ENCODE peak calls at places on chromosomes 13 and 19, in four cellular contexts. One of them, this sample, is unnamed.

GRCh38 chr13:111399776-111400505 is 79.5 kb downstream of the TEX29 start:
- DNase-seq in NCI-H510A: no peak
- DNase-seq in NCI-H187: no peak
- DNase-seq in HuH-7: no peak
- DNase-seq in this sample: no peak

GRCh38 chr13:26051231-26052135 is at the start of gene SHISA2:
- DNase-seq in NCI-H510A: peak
- DNase-seq in NCI-H187: no peak
- DNase-seq in HuH-7: peak
- DNase-seq in this sample: no peak

GRCh38 chr13:109871018-109871370 is 84.6 kb upstream of the IRS2 start:
- DNase-seq in NCI-H510A: no peak
- DNase-seq in NCI-H187: no peak
- DNase-seq in HuH-7: no peak
- DNase-seq in this sample: no peak

GRCh38 chr19:28633223-28634030 is 579.5 kb downstream of the UQCRFS1 start:
- DNase-seq in NCI-H510A: no peak
- DNase-seq in NCI-H187: no peak
- DNase-seq in HuH-7: peak
- DNase-seq in this sample: peak

GRCh38 chr13:80814541-80814940 is 473.6 kb upstream of the SPRY2 start:
- DNase-seq in NCI-H510A: no peak
- DNase-seq in NCI-H187: no peak
- DNase-seq in HuH-7: no peak
- DNase-seq in this sample: no peak

GRCh38 chr19:43310221-43310620 is 40.9 kb upstream of the PSG9 start:
- DNase-seq in NCI-H510A: no peak
- DNase-seq in NCI-H187: no peak
- DNase-seq in HuH-7: no peak
- DNase-seq in this sample: no peak

GRCh38 chr13:73228546-73228945 is 169.7 kb downstream of the KLF5 start:
- DNase-seq in NCI-H510A: no peak
- DNase-seq in NCI-H187: no peak
- DNase-seq in HuH-7: peak
- DNase-seq in this sample: no peak

GRCh38 chr19:47447470-47448359 is 24.0 kb downstream of the SLC8A2 start:
- DNase-seq in NCI-H510A: no peak
- DNase-seq in NCI-H187: peak
- DNase-seq in HuH-7: no peak
- DNase-seq in this sample: no peak

GRCh38 chr19:23273594-23274412 is 23.6 kb upstream of the ZNF724 start:
- DNase-seq in NCI-H510A: peak
- DNase-seq in NCI-H187: peak
- DNase-seq in HuH-7: peak
- DNase-seq in this sample: peak

GRCh38 chr19:39937094-39937493 is 2.7 kb upstream of the FCGBP start:
- DNase-seq in NCI-H510A: no peak
- DNase-seq in NCI-H187: no peak
- DNase-seq in HuH-7: no peak
- DNase-seq in this sample: no peak

GRCh38 chr13:79780240-79780639 is 299.3 kb downstream of the NDFIP2 start:
- DNase-seq in NCI-H510A: no peak
- DNase-seq in NCI-H187: no peak
- DNase-seq in HuH-7: no peak
- DNase-seq in this sample: no peak

GRCh38 chr19:35513975-35514809 is 743 bp upstream of the DMKN start:
- DNase-seq in NCI-H510A: no peak
- DNase-seq in NCI-H187: no peak
- DNase-seq in HuH-7: peak
- DNase-seq in this sample: no peak

GRCh38 chr13:33633701-33634525 is 184.0 kb upstream of the RFC3 start:
- DNase-seq in NCI-H510A: no peak
- DNase-seq in NCI-H187: no peak
- DNase-seq in HuH-7: no peak
- DNase-seq in this sample: no peak

GRCh38 chr19:49637865-49638350 is 2.0 kb downstream of the RRAS start:
- DNase-seq in NCI-H510A: no peak
- DNase-seq in NCI-H187: no peak
- DNase-seq in HuH-7: peak
- DNase-seq in this sample: no peak

GRCh38 chr13:73465629-73465974 is 406.8 kb downstream of the KLF5 start:
- DNase-seq in NCI-H510A: no peak
- DNase-seq in NCI-H187: no peak
- DNase-seq in HuH-7: no peak
- DNase-seq in this sample: no peak

GRCh38 chr13:19791953-19792537 is 9.3 kb upstream of the PSPC1 start:
- DNase-seq in NCI-H510A: no peak
- DNase-seq in NCI-H187: no peak
- DNase-seq in HuH-7: no peak
- DNase-seq in this sample: no peak